ENCODE peak calls at places on chromosomes 4 and X, in eight cellular contexts. W is Panc1, E is right lobe of liver, A is stomach, D is cardiac muscle cell, R is fibroblast of mammary gland, M is ascending aorta, Z is tibial nerve. F is an unnamed sample.

GRCh38 chrX:130393451-130394074 is 8.1 kb upstream of the GPR119 start:
- DNase-seq in W (peak), E (no peak), A (peak), D (peak), R (peak), M (no peak), Z (peak), F (no peak)

GRCh38 chr4:71065991-71066390 is 72.5 kb downstream of the DCK start:
- DNase-seq in W (no peak), E (no peak), A (no peak), D (no peak), R (no peak), M (no peak), Z (no peak), F (no peak)

GRCh38 chr4:24794916-24795665 is at the start of gene SOD3:
- DNase-seq in W (no peak), E (peak), A (peak), D (peak), R (peak), M (peak), Z (peak), F (peak)

GRCh38 chr4:8291701-8292387 is 22.3 kb downstream of the HTRA3 start:
- DNase-seq in W (no peak), E (peak), A (no peak), D (no peak), R (no peak), M (no peak), Z (no peak), F (no peak)

GRCh38 chrX:107542500-107542899 is 85.8 kb upstream of the PRPS1 start:
- DNase-seq in W (no peak), E (no peak), A (peak), D (no peak), R (peak), M (no peak), Z (no peak), F (no peak)

GRCh38 chr4:135385830-135386581 is 1184.4 kb upstream of the PABPC4L start:
- DNase-seq in W (no peak), E (no peak), A (no peak), D (no peak), R (no peak), M (no peak), Z (no peak), F (no peak)

GRCh38 chrX:68989865-68990606 is 161.2 kb downstream of the EFNB1 start:
- DNase-seq in W (no peak), E (no peak), A (peak), D (peak), R (peak), M (no peak), Z (no peak), F (no peak)

GRCh38 chr4:165873298-165874071 is 448 bp downstream of the TLL1 start:
- DNase-seq in W (no peak), E (peak), A (peak), D (peak), R (peak), M (no peak), Z (no peak), F (no peak)

GRCh38 chr4:70913947-70914445 is 11.8 kb downstream of the MOB1B start:
- DNase-seq in W (no peak), E (no peak), A (no peak), D (no peak), R (peak), M (no peak), Z (no peak), F (no peak)

GRCh38 chr4:104166749-104167148 is 327.9 kb downstream of the CXXC4 start:
- DNase-seq in W (no peak), E (no peak), A (no peak), D (no peak), R (no peak), M (no peak), Z (no peak), F (peak)

GRCh38 chrX:13688384-13688771 is 550 bp upstream of the RAB9A start:
- DNase-seq in W (no peak), E (no peak), A (no peak), D (no peak), R (no peak), M (no peak), Z (no peak), F (no peak)

GRCh38 chrX:77962068-77962902 is 7.2 kb downstream of the PGAM4 start:
- DNase-seq in W (no peak), E (no peak), A (no peak), D (no peak), R (no peak), M (no peak), Z (no peak), F (no peak)

GRCh38 chr4:33052241-33052640 is 2332.1 kb downstream of the PCDH7 start:
- DNase-seq in W (no peak), E (no peak), A (no peak), D (no peak), R (peak), M (no peak), Z (peak), F (no peak)

GRCh38 chrX:73127700-73128241 is 48.5 kb upstream of the PABPC1L2A start:
- DNase-seq in W (no peak), E (peak), A (no peak), D (peak), R (no peak), M (no peak), Z (no peak), F (no peak)

GRCh38 chr4:127528302-127528701 is 104.5 kb upstream of the INTU start:
- DNase-seq in W (no peak), E (no peak), A (no peak), D (peak), R (no peak), M (no peak), Z (no peak), F (no peak)

GRCh38 chr4:174394915-174395314 is 111.2 kb downstream of the CEP44 start:
- DNase-seq in W (no peak), E (no peak), A (no peak), D (no peak), R (peak), M (no peak), Z (no peak), F (peak)

GRCh38 chr4:2652415-2653155 is 103.6 kb downstream of the TNIP2 start:
- DNase-seq in W (no peak), E (no peak), A (no peak), D (no peak), R (no peak), M (no peak), Z (no peak), F (no peak)

GRCh38 chr4:15400911-15401671 is 26.7 kb upstream of the C1QTNF7 start:
- DNase-seq in W (no peak), E (peak), A (no peak), D (no peak), R (peak), M (no peak), Z (peak), F (no peak)

GRCh38 chr4:157978680-157979361 is 194.0 kb downstream of the GASK1B start:
- DNase-seq in W (peak), E (no peak), A (peak), D (peak), R (peak), M (no peak), Z (peak), F (peak)

GRCh38 chrX:45851434-45851991 is 650.8 kb upstream of the DIPK2B start:
- DNase-seq in W (no peak), E (no peak), A (peak), D (peak), R (no peak), M (no peak), Z (no peak), F (no peak)

GRCh38 chrX:50903387-50904027 is 7.0 kb upstream of the BMP15 start:
- DNase-seq in W (no peak), E (no peak), A (no peak), D (peak), R (peak), M (no peak), Z (no peak), F (no peak)

GRCh38 chrX:39063037-39063436 is 261.8 kb downstream of the MID1IP1 start:
- DNase-seq in W (no peak), E (no peak), A (peak), D (no peak), R (peak), M (no peak), Z (peak), F (no peak)

GRCh38 chr4:72109959-72110497 is 78.2 kb downstream of the NPFFR2 start:
- DNase-seq in W (no peak), E (no peak), A (no peak), D (no peak), R (no peak), M (no peak), Z (no peak), F (no peak)

GRCh38 chr4:85777908-85778808 is 303.2 kb downstream of the ARHGAP24 start:
- DNase-seq in W (no peak), E (no peak), A (no peak), D (no peak), R (no peak), M (no peak), Z (no peak), F (peak)

GRCh38 chr4:172356002-172356401 is 542.8 kb downstream of the GALNTL6 start:
- DNase-seq in W (no peak), E (no peak), A (no peak), D (no peak), R (peak), M (no peak), Z (no peak), F (peak)

GRCh38 chr4:123398151-123398802 is 1.7 kb downstream of the SPRY1 start:
- DNase-seq in W (no peak), E (peak), A (peak), D (peak), R (peak), M (no peak), Z (peak), F (no peak)

GRCh38 chrX:45765726-45766125 is 565.0 kb upstream of the DIPK2B start:
- DNase-seq in W (no peak), E (no peak), A (no peak), D (no peak), R (no peak), M (no peak), Z (no peak), F (no peak)

GRCh38 chr4:57374866-57375595 is 264.8 kb upstream of the IGFBP7 start:
- DNase-seq in W (no peak), E (no peak), A (no peak), D (no peak), R (no peak), M (no peak), Z (no peak), F (no peak)

GRCh38 chr4:87108142-87108546 is 112.3 kb downstream of the KLHL8 start:
- DNase-seq in W (peak), E (no peak), A (no peak), D (no peak), R (peak), M (no peak), Z (peak), F (no peak)

GRCh38 chr4:169492436-169493163 is 119.8 kb downstream of the NEK1 start:
- DNase-seq in W (no peak), E (no peak), A (peak), D (peak), R (peak), M (no peak), Z (no peak), F (no peak)

GRCh38 chr4:182724414-182724813 is 192.8 kb downstream of the DCTD start:
- DNase-seq in W (no peak), E (no peak), A (no peak), D (no peak), R (no peak), M (no peak), Z (no peak), F (no peak)

GRCh38 chr4:102447413-102447812 is 53.7 kb upstream of the NFKB1 start:
- DNase-seq in W (no peak), E (no peak), A (no peak), D (no peak), R (no peak), M (no peak), Z (no peak), F (no peak)

GRCh38 chr4:6658635-6659075 is 18.2 kb downstream of the MRFAP1 start:
- DNase-seq in W (no peak), E (peak), A (no peak), D (no peak), R (no peak), M (no peak), Z (no peak), F (no peak)

GRCh38 chr4:150986085-150986484 is 29.0 kb downstream of the LRBA start:
- DNase-seq in W (no peak), E (no peak), A (no peak), D (no peak), R (no peak), M (no peak), Z (no peak), F (no peak)

DNA sequence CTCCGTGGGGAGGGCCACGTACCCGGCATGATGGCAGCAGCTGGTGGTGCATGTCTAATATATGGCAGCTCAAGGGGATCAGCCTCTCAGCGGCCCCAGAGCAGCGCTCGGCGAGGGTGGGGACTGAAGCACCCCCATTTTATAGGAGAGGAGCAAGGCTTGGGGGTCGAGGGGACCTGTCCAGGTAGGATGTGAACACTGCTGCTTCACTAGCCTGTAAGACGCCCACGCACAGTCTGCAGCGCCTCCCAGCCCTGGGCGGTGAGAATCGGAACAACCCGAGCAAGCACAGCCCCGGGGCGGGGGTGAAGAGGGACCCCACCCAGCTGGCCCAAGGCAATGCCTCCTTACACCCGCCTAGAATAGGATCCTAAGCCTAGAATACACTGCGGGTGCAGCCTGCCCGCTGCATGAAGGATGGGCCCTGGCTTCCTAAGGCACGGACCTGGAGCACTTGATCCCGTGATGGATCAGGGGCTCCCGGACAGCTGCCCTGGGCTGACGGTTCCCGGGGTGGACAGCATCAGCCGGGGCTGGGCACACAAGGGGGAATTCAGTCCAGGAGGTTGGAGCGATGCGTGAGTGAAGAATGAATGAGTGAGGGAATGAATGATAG is 17.6 kb downstream of the ADRA2C start:
- DNase-seq in W (no peak), E (no peak), A (no peak), D (peak), R (no peak), M (no peak), Z (no peak), F (no peak)
- TF ChIP-seq CTCF in W (peak), E (peak), A (no peak), D (peak), R (peak), M (no peak), Z (no peak), F (peak)

DNA sequence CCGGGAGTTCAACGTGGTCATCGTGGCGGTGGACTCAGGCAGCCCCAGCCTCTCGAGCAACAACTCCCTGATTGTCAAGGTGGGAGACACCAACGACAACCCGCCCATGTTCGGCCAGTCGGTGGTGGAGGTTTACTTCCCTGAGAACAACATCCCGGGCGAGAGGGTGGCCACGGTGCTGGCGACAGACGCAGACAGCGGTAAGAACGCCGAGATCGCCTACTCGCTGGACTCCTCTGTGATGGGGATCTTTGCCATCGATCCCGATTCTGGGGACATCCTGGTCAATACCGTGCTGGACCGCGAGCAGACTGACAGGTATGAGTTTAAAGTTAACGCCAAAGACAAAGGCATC is 2.7 kb downstream of the PCDH7 start:
- DNase-seq in W (no peak), E (no peak), A (no peak), D (peak), R (no peak), M (no peak), Z (no peak), F (no peak)
- H3K4me3 ChIP-seq in W (peak), E (no peak), A (peak), D (peak), R (no peak), M (peak), Z (no peak), F (no peak)

DNA sequence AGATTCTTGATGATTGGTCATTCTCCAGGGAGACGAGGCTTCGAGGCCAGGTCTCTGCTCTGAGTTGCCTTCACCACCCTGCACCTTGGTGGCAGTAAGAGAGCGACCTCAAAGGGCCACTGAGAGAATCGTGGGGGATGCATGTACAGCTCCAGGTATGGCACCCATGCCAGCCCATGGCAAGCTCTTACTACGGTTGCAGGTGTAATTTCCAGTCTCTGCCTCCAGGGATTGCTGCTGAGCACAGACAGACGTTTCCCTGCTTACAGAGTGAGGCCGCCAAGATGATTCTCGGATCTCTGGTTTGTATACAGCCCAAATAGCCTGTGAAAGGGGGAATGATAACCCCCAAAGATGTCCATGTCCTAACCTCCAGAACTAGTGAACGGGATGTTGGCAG is 16.3 kb upstream of the DRD5 start:
- DNase-seq in W (peak), E (no peak), A (peak), D (peak), R (peak), M (no peak), Z (no peak), F (no peak)
- TF ChIP-seq CTCF in W (peak), E (peak), A (no peak), D (peak), R (peak), M (peak), Z (no peak), F (peak)

GRCh38 chr4:176064539-176064938 is 1.1 kb upstream of the WDR17 start:
- DNase-seq in W (no peak), E (no peak), A (no peak), D (no peak), R (no peak), M (no peak), Z (no peak), F (no peak)
- H3K4me3 ChIP-seq in W (no peak), E (no peak), A (no peak), D (no peak), R (no peak), M (no peak), Z (no peak), F (no peak)

GRCh38 chrX:40922307-40922706 is 162.9 kb upstream of the USP9X start:
- DNase-seq in W (no peak), E (no peak), A (no peak), D (peak), R (peak), M (no peak), Z (no peak), F (no peak)
- TF ChIP-seq CTCF in W (peak), E (no peak), A (no peak), D (peak), R (peak), M (no peak), Z (no peak), F (peak)

GRCh38 chr4:37451646-37452045 is 207.1 kb downstream of the NWD2 start:
- DNase-seq in W (no peak), E (no peak), A (no peak), D (no peak), R (no peak), M (no peak), Z (no peak), F (no peak)

GRCh38 chr4:37453361-37454262 is 209.1 kb downstream of the NWD2 start:
- DNase-seq in W (no peak), E (peak), A (peak), D (peak), R (no peak), M (no peak), Z (peak), F (no peak)

GRCh38 chr4:37453004-37453360 is 208.4 kb downstream of the NWD2 start:
- DNase-seq in W (peak), E (no peak), A (peak), D (peak), R (peak), M (no peak), Z (peak), F (peak)

GRCh38 chr4:37454263-37454800 is 209.8 kb downstream of the NWD2 start:
- DNase-seq in W (no peak), E (peak), A (no peak), D (no peak), R (no peak), M (no peak), Z (no peak), F (no peak)

DNA sequence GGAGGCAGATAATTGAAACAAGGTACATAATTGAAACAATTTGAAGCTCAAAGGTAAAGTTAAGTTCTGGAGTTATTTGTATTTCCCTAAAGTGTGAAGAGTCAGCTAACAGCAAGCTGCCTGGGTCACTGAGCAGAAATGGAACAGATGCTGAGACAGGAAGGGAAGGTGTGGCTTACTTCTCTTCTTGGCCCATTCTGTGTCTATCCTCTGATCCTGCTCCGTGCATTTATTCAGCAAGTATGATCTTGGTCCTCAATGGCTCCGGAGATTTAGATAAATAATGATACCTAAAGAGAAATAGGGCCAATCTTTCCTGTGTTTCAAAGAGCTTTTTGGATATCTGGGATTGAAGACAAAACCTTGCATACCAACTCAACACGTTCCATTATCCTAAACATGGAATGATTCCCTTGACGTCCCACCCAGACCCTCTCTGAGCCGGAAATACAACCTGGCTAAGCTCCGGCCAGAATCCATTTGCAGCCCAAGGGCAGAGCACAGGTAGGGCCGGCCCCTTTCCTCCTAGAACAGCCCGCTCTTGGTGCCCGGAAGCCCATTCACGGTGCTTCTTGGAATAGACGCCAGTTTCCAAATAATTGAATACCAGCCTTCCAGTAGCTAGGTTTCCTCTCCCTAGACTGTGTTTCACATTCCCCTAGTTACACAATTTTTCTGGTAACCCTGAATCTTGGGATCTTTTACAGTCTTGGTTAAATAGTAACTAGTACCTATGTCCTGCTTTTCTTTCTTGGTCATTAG is 210.9 kb downstream of the NWD2 start:
- DNase-seq in W (no peak), E (peak), A (peak), D (no peak), R (no peak), M (no peak), Z (no peak), F (no peak)
- H3K4me3 ChIP-seq in W (no peak), E (peak), A (peak), D (no peak), R (no peak), M (no peak), Z (no peak), F (peak)

GRCh38 chrX:2903366-2903765 is 25.8 kb downstream of the ARSD start:
- DNase-seq in W (no peak), E (no peak), A (no peak), D (no peak), R (no peak), M (no peak), Z (no peak), F (no peak)
- TF ChIP-seq CTCF in W (peak), E (no peak), A (no peak), D (no peak), R (no peak), M (no peak), Z (no peak), F (peak)

GRCh38 chr4:185587065-185587443 is 51.7 kb upstream of the PDLIM3 start:
- DNase-seq in W (no peak), E (no peak), A (no peak), D (no peak), R (no peak), M (no peak), Z (no peak), F (no peak)
- H3K4me3 ChIP-seq in W (no peak), E (no peak), A (no peak), D (no peak), R (no peak), M (no peak), Z (no peak), F (no peak)

F was measured in epithelial cell of proximal tubule.